ENCODE peak calls at places on chromosome 10, in four cellular contexts. Q is K562, A is HepG2, F is GM12878. G is an unnamed sample.

GRCh38 chr10:63722537-63722936 is 201.3 kb downstream of the REEP3 start:
- DNase-seq in Q (no peak), A (no peak), F (no peak), G (no peak)

GRCh38 chr10:65273063-65273462 is 1652.8 kb upstream of the LRRTM3 start:
- DNase-seq in Q (no peak), A (no peak), F (no peak), G (no peak)

GRCh38 chr10:8946451-8946850 is 892.0 kb downstream of the GATA3 start:
- DNase-seq in Q (no peak), A (no peak), F (no peak), G (no peak)

GRCh38 chr10:30863516-30864210 is 168.0 kb downstream of the ZNF438 start:
- DNase-seq in Q (no peak), A (no peak), F (no peak), G (no peak)

GRCh38 chr10:126198681-126199080 is 189.6 kb downstream of the ADAM12 start:
- DNase-seq in Q (no peak), A (no peak), F (no peak), G (no peak)

GRCh38 chr10:102408728-102409603 is 9.6 kb downstream of the PSD start:
- DNase-seq in Q (peak), A (no peak), F (no peak), G (peak)

GRCh38 chr10:44576715-44577191 is 191.9 kb upstream of the CXCL12 start:
- DNase-seq in Q (no peak), A (no peak), F (no peak), G (no peak)

GRCh38 chr10:119466655-119467054 is 75.9 kb downstream of the RGS10 start:
- DNase-seq in Q (peak), A (no peak), F (no peak), G (no peak)

GRCh38 chr10:11724938-11725776 is 17.0 kb upstream of the ECHDC3 start:
- DNase-seq in Q (peak), A (peak), F (peak), G (no peak)

GRCh38 chr10:120575411-120575810 is 118.4 kb downstream of the PLPP4 start:
- DNase-seq in Q (no peak), A (no peak), F (no peak), G (no peak)

GRCh38 chr10:33193057-33193866 is 141.2 kb downstream of the NRP1 start:
- DNase-seq in Q (peak), A (peak), F (no peak), G (peak)

GRCh38 chr10:29448125-29448524 is 159.3 kb downstream of the LYZL1 start:
- DNase-seq in Q (no peak), A (no peak), F (no peak), G (no peak)

GRCh38 chr10:56547163-56547562 is 186.1 kb upstream of the ZWINT start:
- DNase-seq in Q (no peak), A (no peak), F (no peak), G (no peak)

GRCh38 chr10:100345570-100346330 is 1.3 kb upstream of the SCD start:
- DNase-seq in Q (no peak), A (peak), F (no peak), G (no peak)

GRCh38 chr10:27745719-27746363 is at the start of gene MKX:
- DNase-seq in Q (no peak), A (no peak), F (no peak), G (peak)

GRCh38 chr10:132231656-132232552 is 45.2 kb downstream of the DPYSL4 start:
- DNase-seq in Q (no peak), A (no peak), F (no peak), G (no peak)

GRCh38 chr10:35202050-35202449 is 75.4 kb downstream of the CREM start:
- DNase-seq in Q (no peak), A (no peak), F (no peak), G (no peak)

GRCh38 chr10:60283397-60283796 is 106.3 kb downstream of the ANK3 start:
- DNase-seq in Q (no peak), A (no peak), F (no peak), G (no peak)

GRCh38 chr10:48416584-48417232 is 110.2 kb downstream of the MAPK8 start:
- DNase-seq in Q (no peak), A (peak), F (no peak), G (no peak)

GRCh38 chr10:8137272-8137680 is 82.8 kb downstream of the GATA3 start:
- DNase-seq in Q (no peak), A (no peak), F (no peak), G (no peak)

GRCh38 chr10:14366760-14367159 is 36.0 kb upstream of the FRMD4A start:
- DNase-seq in Q (no peak), A (no peak), F (no peak), G (no peak)

GRCh38 chr10:14372616-14373015 is 41.9 kb upstream of the FRMD4A start:
- DNase-seq in Q (no peak), A (no peak), F (no peak), G (no peak)

GRCh38 chr10:14371616-14372015 is 40.9 kb upstream of the FRMD4A start:
- DNase-seq in Q (no peak), A (no peak), F (no peak), G (no peak)

GRCh38 chr10:14365231-14365744 is 34.6 kb upstream of the FRMD4A start:
- DNase-seq in Q (no peak), A (no peak), F (no peak), G (no peak)

DNA sequence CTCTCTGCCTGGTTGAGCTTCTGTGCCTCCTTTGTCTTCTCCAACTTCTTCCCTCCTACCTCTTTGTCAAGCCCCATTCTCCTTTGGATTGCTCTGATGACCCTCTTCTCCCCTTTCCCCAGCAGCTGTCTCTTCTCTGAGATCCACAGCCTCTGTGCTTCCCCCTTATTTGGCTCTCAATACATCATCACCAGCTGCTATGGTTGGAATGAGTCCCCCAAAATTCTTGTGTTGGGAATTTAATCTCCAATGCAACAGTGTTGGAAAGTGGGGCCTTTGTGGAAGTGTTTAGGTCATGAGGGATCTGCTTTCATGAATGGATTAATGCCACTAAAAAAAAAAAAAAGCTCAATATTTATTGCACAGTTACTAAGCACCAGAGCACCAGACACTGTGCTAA is 39.2 kb upstream of the FRMD4A start:
- DNase-seq in Q (no peak), A (no peak), F (no peak), G (no peak)
- TF ChIP-seq ETV6 in Q (no peak), A (no peak), F (no peak), G (no peak)

GRCh38 chr10:21502371-21502765 is 23.1 kb downstream of the SKIDA1 start:
- DNase-seq in Q (no peak), A (no peak), F (no peak), G (no peak)
- TF ChIP-seq ETV6 in Q (no peak), A (no peak), F (no peak), G (no peak)

GRCh38 chr10:86177483-86178155 is 189.0 kb downstream of the GRID1 start:
- DNase-seq in Q (no peak), A (no peak), F (no peak), G (no peak)

GRCh38 chr10:86178401-86179142 is 188.0 kb downstream of the GRID1 start:
- DNase-seq in Q (peak), A (peak), F (no peak), G (peak)

GRCh38 chr10:86180861-86181260 is 185.7 kb downstream of the GRID1 start:
- DNase-seq in Q (no peak), A (no peak), F (no peak), G (no peak)

GRCh38 chr10:86179961-86180360 is 186.6 kb downstream of the GRID1 start:
- DNase-seq in Q (no peak), A (no peak), F (no peak), G (no peak)

GRCh38 chr10:86179143-86179505 is 187.5 kb downstream of the GRID1 start:
- DNase-seq in Q (no peak), A (no peak), F (no peak), G (no peak)
- TF ChIP-seq ETV6 in Q (no peak), A (no peak), F (no peak), G (no peak)

GRCh38 chr10:13717936-13718772 is 131.4 kb downstream of the PRPF18 start:
- DNase-seq in Q (no peak), A (peak), F (no peak), G (peak)

GRCh38 chr10:13719411-13719810 is 132.6 kb downstream of the PRPF18 start:
- DNase-seq in Q (no peak), A (no peak), F (no peak), G (no peak)

GRCh38 chr10:13716161-13717071 is 129.7 kb downstream of the PRPF18 start:
- DNase-seq in Q (no peak), A (no peak), F (no peak), G (no peak)

GRCh38 chr10:13718820-13719219 is 132.1 kb downstream of the PRPF18 start:
- DNase-seq in Q (no peak), A (no peak), F (no peak), G (no peak)

GRCh38 chr10:13717571-13717935 is 130.8 kb downstream of the PRPF18 start:
- DNase-seq in Q (no peak), A (no peak), F (no peak), G (no peak)
- TF ChIP-seq ETV6 in Q (no peak), A (no peak), F (no peak), G (no peak)

DNA sequence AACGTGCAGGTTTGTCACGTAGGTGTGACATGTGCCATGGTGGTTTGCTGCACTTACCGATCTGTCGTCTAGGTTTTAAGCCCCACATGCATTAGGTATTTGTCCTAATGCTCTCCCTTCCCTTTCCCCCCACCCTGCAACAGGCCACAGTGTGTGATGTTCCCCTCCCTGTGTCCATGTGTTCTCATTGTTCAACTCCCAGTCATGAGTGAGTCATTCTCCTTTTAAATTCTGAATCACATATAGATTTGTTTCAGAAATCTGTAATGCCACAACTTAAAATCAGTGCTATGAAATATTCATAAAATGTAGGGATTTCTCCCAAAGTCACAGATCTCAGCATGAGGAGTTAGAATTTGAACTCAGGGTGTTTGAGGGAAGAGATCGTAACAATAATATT is 552.5 kb upstream of the MBL2 start:
- DNase-seq in Q (no peak), A (no peak), F (no peak), G (no peak)
- TF ChIP-seq ETV6 in Q (no peak), A (no peak), F (no peak), G (no peak)

GRCh38 chr10:109591631-109592030 is 331.7 kb downstream of the XPNPEP1 start:
- DNase-seq in Q (no peak), A (no peak), F (no peak), G (no peak)

GRCh38 chr10:109592391-109592790 is 330.9 kb downstream of the XPNPEP1 start:
- DNase-seq in Q (no peak), A (no peak), F (no peak), G (no peak)

GRCh38 chr10:109588259-109588658 is 335.1 kb downstream of the XPNPEP1 start:
- DNase-seq in Q (no peak), A (no peak), F (no peak), G (no peak)

GRCh38 chr10:109587366-109587765 is 335.9 kb downstream of the XPNPEP1 start:
- DNase-seq in Q (no peak), A (no peak), F (no peak), G (no peak)
- TF ChIP-seq ETV6 in Q (no peak), A (no peak), F (no peak), G (no peak)

GRCh38 chr10:76089626-76090185 is 658.3 kb downstream of the LRMDA start:
- DNase-seq in Q (no peak), A (no peak), F (no peak), G (no peak)
- TF ChIP-seq ETV6 in Q (no peak), A (no peak), F (no peak), G (no peak)

GRCh38 chr10:110898391-110898790 is 20.6 kb downstream of the BBIP1 start:
- DNase-seq in Q (no peak), A (no peak), F (no peak), G (no peak)

GRCh38 chr10:110901954-110902819 is 16.8 kb downstream of the BBIP1 start:
- DNase-seq in Q (no peak), A (no peak), F (no peak), G (no peak)

GRCh38 chr10:110900983-110901382 is 18.0 kb downstream of the BBIP1 start:
- DNase-seq in Q (no peak), A (no peak), F (no peak), G (no peak)

DNA sequence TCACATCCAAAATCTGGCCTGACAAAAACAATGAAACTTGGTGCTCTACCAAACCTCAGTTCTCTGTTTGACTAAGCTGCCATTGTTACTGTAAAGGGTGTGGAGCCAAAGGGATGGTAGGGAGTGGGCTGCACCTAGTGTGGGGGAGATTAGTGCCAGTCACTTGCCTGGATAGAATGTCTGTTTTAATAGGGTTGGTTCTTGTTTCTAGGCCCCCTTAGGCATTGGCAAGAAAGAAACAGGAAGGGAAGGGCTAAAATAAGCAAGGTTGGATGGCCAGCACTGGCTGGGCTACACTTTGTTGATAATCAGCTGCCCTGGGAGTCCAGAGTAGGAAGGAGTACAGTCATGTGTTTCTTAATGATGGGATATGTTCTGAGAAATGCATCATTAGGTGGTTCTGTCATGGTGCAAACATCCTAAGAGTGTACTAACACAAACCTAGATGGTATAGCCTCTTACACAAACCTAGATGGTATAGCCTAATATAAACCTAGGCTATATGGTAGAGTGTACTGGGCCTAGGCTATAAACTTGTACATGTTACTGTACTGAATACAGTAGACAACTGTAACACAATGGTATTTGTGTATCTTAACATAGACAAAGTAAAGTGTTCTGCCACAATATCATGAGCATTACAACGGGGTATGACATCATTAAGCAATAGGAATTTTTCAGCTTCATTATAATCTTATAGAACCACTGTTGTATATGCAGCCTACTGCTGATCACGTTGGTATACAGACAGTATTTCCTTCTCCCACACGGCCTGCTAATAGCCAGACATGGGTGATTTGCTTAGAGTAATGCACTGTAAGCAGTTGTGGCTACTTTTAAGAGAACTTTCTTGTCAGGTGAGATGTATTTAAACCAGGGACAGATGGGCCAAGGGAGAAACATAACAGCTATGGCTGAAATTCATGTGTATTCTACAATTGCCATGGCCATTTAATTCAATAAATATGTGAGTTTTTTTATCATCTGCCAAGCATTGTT is 15.4 kb downstream of the BBIP1 start:
- DNase-seq in Q (no peak), A (no peak), F (no peak), G (no peak)
- TF ChIP-seq ETV6 in Q (no peak), A (no peak), F (no peak), G (no peak)

GRCh38 chr10:88256013-88256680 is 327.0 kb downstream of the RNLS start:
- DNase-seq in Q (no peak), A (no peak), F (no peak), G (no peak)
- TF ChIP-seq ETV6 in Q (no peak), A (no peak), F (no peak), G (no peak)

GRCh38 chr10:13789448-13789829 is 202.7 kb downstream of the PRPF18 start:
- DNase-seq in Q (no peak), A (no peak), F (no peak), G (no peak)

GRCh38 chr10:13790196-13790595 is 203.4 kb downstream of the PRPF18 start:
- DNase-seq in Q (no peak), A (no peak), F (no peak), G (no peak)

GRCh38 chr10:13788320-13788600 is 201.5 kb downstream of the PRPF18 start:
- DNase-seq in Q (no peak), A (no peak), F (no peak), G (no peak)

GRCh38 chr10:13787015-13787421 is 200.3 kb downstream of the PRPF18 start:
- DNase-seq in Q (no peak), A (no peak), F (peak), G (no peak)

GRCh38 chr10:13788701-13789447 is 202.1 kb downstream of the PRPF18 start:
- DNase-seq in Q (no peak), A (no peak), F (no peak), G (no peak)
- TF ChIP-seq ETV6 in Q (no peak), A (no peak), F (no peak), G (no peak)